ENCODE peak calls at places on chromosomes 13 and 19, in nine cellular contexts. C, D, X, H, A, E, P, M and Z are unnamed samples. For H3K27me3, the result is how much of the 10 kb centered on the place peaks cover.

GRCh38 chr13:113647351-113648217 is 10.4 kb downstream of the ATP4B start:
- DNase-seq in H (peak), M (peak), X (peak), P (peak), D (peak), C (peak), A (peak), E (peak), Z (no peak)

GRCh38 chr19:5354403-5354802 is 13.8 kb upstream of the PTPRS start:
- DNase-seq in M (no peak), E (no peak), H (no peak), A (no peak), C (no peak), P (no peak), D (no peak), X (no peak), Z (no peak)

GRCh38 chr13:23817833-23818232 is 71.4 kb downstream of the MIPEP start:
- DNase-seq in X (no peak), H (no peak), A (no peak), E (no peak), D (no peak), C (no peak), M (no peak), P (no peak), Z (no peak)

GRCh38 chr13:106874308-106874707 is 306.4 kb upstream of the ARGLU1 start:
- DNase-seq in A (no peak), D (no peak), P (no peak), E (no peak), X (no peak), M (no peak), H (no peak), C (no peak), Z (no peak)

GRCh38 chr19:29683009-29683408 is 17.7 kb downstream of the PLEKHF1 start:
- DNase-seq in E (no peak), X (peak), C (no peak), A (no peak), P (no peak), D (no peak), M (peak), H (no peak), Z (no peak)

GRCh38 chr13:90717451-90717936 is 630.0 kb upstream of the MIR17HG start:
- DNase-seq in X (no peak), E (no peak), H (no peak), P (no peak), M (no peak), A (no peak), C (no peak), D (no peak), Z (no peak)

GRCh38 chr13:25963681-25964080 is 88.1 kb downstream of the SHISA2 start:
- DNase-seq in D (no peak), X (no peak), A (no peak), P (no peak), H (no peak), M (no peak), C (no peak), E (no peak), Z (no peak)

GRCh38 chr19:18020212-18021067 is 12.5 kb downstream of the ARRDC2 start:
- DNase-seq in X (peak), E (peak), A (peak), P (peak), H (peak), D (peak), C (peak), M (peak), Z (no peak)

DNA sequence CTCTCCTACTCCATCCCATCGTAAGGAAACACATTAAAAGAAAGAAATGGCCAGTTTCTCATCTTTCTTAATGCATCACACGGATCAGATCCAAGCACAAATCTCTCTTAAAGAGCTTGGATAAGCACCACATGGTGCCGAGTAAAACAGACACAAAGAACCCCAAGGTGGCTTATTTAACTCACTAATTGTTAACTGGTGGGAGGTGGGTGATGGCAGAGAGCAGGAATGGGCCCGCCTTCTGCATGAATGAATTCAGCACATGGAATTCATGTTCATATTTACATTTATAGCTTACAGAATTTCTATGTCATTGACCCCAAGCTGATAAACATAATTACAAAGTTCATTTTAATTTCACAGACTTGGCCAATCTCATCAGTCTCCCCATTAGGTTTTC is 89.9 kb downstream of the MZT1 start:
- DNase-seq in H (no peak), M (no peak), A (no peak), E (no peak), X (no peak), C (no peak), D (no peak), P (no peak), Z (no peak)
- TF ChIP-seq CTCF in H (no peak), M (no peak), A (no peak), E (no peak), X (no peak), C (no peak), D (no peak), P (no peak), Z (no peak)

DNA sequence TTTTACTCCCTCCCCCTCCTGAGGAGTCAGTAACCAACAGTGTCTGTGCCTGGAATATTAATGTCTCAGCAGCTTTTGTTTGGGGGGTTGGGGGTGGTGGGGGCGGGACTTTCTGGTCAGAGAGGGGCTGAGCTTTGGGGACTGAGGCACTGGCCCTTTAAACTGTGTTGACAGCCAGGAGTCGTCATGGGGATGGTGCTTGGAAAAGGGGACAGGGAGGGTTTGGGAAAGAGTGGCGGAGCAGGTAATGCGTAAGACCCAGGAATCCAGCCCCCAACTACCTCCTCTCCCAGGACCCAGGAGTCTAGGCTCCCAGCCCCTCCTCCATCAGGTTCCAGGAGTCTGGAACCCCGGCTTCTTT is 5.2 kb downstream of the CADM4 start:
- DNase-seq in D (no peak), P (no peak), M (peak), A (no peak), H (no peak), X (no peak), C (no peak), E (no peak), Z (no peak)
- H3K27me3 ChIP-seq in D (under half), P (under half), M (under half), A (under half), H (under half), X (under half), C (under half), E (under half), Z (under half)

DNA sequence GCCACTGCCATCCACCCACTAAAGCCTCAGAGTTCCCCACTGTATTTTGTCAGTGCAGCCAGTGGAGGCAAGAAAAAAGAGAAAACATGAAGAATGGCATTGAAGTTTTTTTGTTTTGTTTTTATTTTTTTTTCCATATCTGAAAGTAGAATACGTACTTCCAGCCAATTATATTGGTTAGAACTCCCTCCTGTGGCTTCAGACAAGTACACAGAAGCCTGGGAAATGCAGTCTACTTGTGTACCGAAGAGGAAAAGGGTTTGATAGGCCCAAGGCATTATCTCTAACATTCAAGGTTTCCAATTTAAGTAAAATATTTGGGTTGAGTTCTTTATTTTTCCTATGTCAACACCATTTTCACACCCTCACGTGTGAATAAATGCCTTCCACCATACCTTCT is 696.2 kb upstream of the GPC6 start:
- DNase-seq in H (no peak), X (no peak), C (no peak), A (no peak), P (no peak), D (no peak), M (no peak), E (no peak), Z (no peak)
- TF ChIP-seq CTCF in H (no peak), X (no peak), C (no peak), A (no peak), P (no peak), D (no peak), M (no peak), E (no peak), Z (no peak)

GRCh38 chr13:94707400-94708021 is 4.8 kb downstream of the SOX21 start:
- DNase-seq in D (no peak), X (no peak), H (no peak), A (no peak), P (no peak), M (no peak), E (no peak), C (no peak), Z (no peak)
- H3K27me3 ChIP-seq in D (under half), X (half or more), H (half or more), A (under half), P (half or more), M (half or more), E (half or more), C (half or more), Z (half or more)

GRCh38 chr13:59547950-59548349 is 615.8 kb downstream of the DIAPH3 start:
- DNase-seq in H (no peak), E (no peak), X (no peak), A (no peak), M (no peak), C (no peak), D (no peak), P (no peak), Z (no peak)
- TF ChIP-seq CTCF in H (no peak), E (no peak), X (no peak), A (no peak), M (no peak), C (no peak), D (no peak), P (no peak), Z (no peak)

GRCh38 chr13:49546559-49546958 is 38.8 kb downstream of the RCBTB1 start:
- DNase-seq in M (no peak), H (no peak), D (no peak), X (no peak), C (no peak), P (no peak), E (no peak), A (no peak), Z (no peak)

GRCh38 chr13:49553888-49554287 is 31.5 kb downstream of the RCBTB1 start:
- DNase-seq in M (no peak), H (no peak), C (no peak), E (no peak), D (no peak), P (no peak), A (no peak), X (no peak), Z (no peak)

GRCh38 chr13:49551245-49551644 is 34.1 kb downstream of the RCBTB1 start:
- DNase-seq in C (no peak), E (no peak), P (no peak), A (no peak), M (no peak), X (no peak), D (no peak), H (no peak), Z (no peak)

GRCh38 chr13:49545661-49546060 is 39.7 kb downstream of the RCBTB1 start:
- DNase-seq in P (no peak), X (no peak), A (no peak), C (no peak), H (no peak), M (no peak), D (no peak), E (no peak), Z (no peak)

GRCh38 chr13:49549289-49549688 is 36.1 kb downstream of the RCBTB1 start:
- DNase-seq in C (no peak), E (no peak), P (no peak), M (no peak), D (no peak), X (no peak), A (no peak), H (no peak), Z (no peak)
- H3K27me3 ChIP-seq in C (under half), E (under half), P (under half), M (under half), D (under half), X (under half), A (under half), H (under half), Z (under half)

DNA sequence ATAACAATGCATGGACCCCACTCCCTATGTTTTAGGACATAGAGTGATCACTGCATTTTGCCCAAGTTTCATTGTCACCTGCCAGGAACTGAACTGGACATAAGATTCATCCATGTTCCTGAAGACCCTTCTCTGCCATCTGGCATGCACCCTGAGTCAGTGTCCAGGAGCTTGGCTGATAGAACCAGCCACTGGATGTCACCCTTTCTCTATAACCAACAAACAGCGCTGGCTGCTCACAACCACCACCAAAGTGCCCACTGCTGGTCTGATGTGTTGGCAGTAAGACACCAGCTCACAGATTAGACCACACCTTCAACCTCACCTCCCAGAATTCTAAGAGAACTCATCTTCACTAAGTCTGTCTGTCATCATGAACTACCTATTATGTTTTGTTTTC is 333.4 kb downstream of the ITGBL1 start:
- DNase-seq in H (no peak), P (no peak), E (peak), C (no peak), X (peak), D (no peak), M (no peak), A (peak), Z (no peak)
- TF ChIP-seq CTCF in H (no peak), P (no peak), E (peak), C (no peak), X (peak), D (no peak), M (peak), A (peak), Z (no peak)